ENCODE peak calls at places on chromosomes 2 and 18, in ten cellular contexts. One of them, this sample, is unnamed.

GRCh38 chr2:219871396-219871795 is 244.0 kb downstream of the SLC4A3 start:
- DNase-seq in neuronal stem cell: peak; percentile 56
- DNase-seq in Caco-2: no peak
- DNase-seq in cardiac fibroblast: no peak
- DNase-seq in fibroblast of pulmonary artery: no peak
- DNase-seq in CD8-positive, alpha-beta memory T cell: no peak
- DNase-seq in astrocyte of the spinal cord: no peak
- DNase-seq in GM12865: no peak
- DNase-seq in adrenal gland: no peak
- DNase-seq in foreskin fibroblast: no peak
- DNase-seq in this sample: no peak

GRCh38 chr18:1371724-1372123 is 467.1 kb downstream of the ADCYAP1 start:
- DNase-seq in cardiac fibroblast: no peak
- DNase-seq in CD8-positive, alpha-beta memory T cell: no peak
- DNase-seq in adrenal gland: no peak
- DNase-seq in fibroblast of pulmonary artery: no peak
- DNase-seq in foreskin fibroblast: no peak
- DNase-seq in GM12865: no peak
- DNase-seq in astrocyte of the spinal cord: no peak
- DNase-seq in neuronal stem cell: no peak
- DNase-seq in Caco-2: no peak
- DNase-seq in this sample: no peak

GRCh38 chr2:137826373-137827372 is 137.6 kb upstream of the HNMT start:
- DNase-seq in adrenal gland: no peak
- DNase-seq in fibroblast of pulmonary artery: no peak
- DNase-seq in GM12865: peak; percentile 67
- DNase-seq in foreskin fibroblast: no peak
- DNase-seq in cardiac fibroblast: no peak
- DNase-seq in CD8-positive, alpha-beta memory T cell: no peak
- DNase-seq in neuronal stem cell: no peak
- DNase-seq in Caco-2: no peak
- DNase-seq in astrocyte of the spinal cord: no peak
- DNase-seq in this sample: no peak

GRCh38 chr18:74526478-74526877 is 7.8 kb upstream of the CNDP1 start:
- DNase-seq in neuronal stem cell: no peak
- DNase-seq in GM12865: no peak
- DNase-seq in CD8-positive, alpha-beta memory T cell: no peak
- DNase-seq in astrocyte of the spinal cord: no peak
- DNase-seq in fibroblast of pulmonary artery: no peak
- DNase-seq in foreskin fibroblast: no peak
- DNase-seq in adrenal gland: no peak
- DNase-seq in Caco-2: peak; percentile 6
- DNase-seq in cardiac fibroblast: no peak
- DNase-seq in this sample: no peak

GRCh38 chr2:111117666-111118454 is 2.9 kb upstream of the BCL2L11 start:
- DNase-seq in astrocyte of the spinal cord: peak; percentile 85
- DNase-seq in CD8-positive, alpha-beta memory T cell: no peak
- DNase-seq in foreskin fibroblast: peak; percentile 71
- DNase-seq in adrenal gland: peak; percentile 28
- DNase-seq in neuronal stem cell: peak; percentile 27
- DNase-seq in Caco-2: peak; percentile 22
- DNase-seq in cardiac fibroblast: peak; percentile 81
- DNase-seq in GM12865: no peak
- DNase-seq in fibroblast of pulmonary artery: peak; percentile 62
- DNase-seq in this sample: peak; percentile 3

GRCh38 chr2:23544589-23545295 is 159.8 kb downstream of the KLHL29 start:
- DNase-seq in astrocyte of the spinal cord: no peak
- DNase-seq in neuronal stem cell: no peak
- DNase-seq in fibroblast of pulmonary artery: peak; percentile 56
- DNase-seq in GM12865: no peak
- DNase-seq in foreskin fibroblast: peak; percentile 28
- DNase-seq in Caco-2: no peak
- DNase-seq in adrenal gland: no peak
- DNase-seq in cardiac fibroblast: no peak
- DNase-seq in CD8-positive, alpha-beta memory T cell: no peak
- DNase-seq in this sample: no peak

GRCh38 chr2:120771556-120772208 is 36.0 kb downstream of the GLI2 start:
- DNase-seq in fibroblast of pulmonary artery: peak; percentile 83
- DNase-seq in neuronal stem cell: no peak
- DNase-seq in GM12865: no peak
- DNase-seq in Caco-2: no peak
- DNase-seq in cardiac fibroblast: peak; percentile 89
- DNase-seq in foreskin fibroblast: peak; percentile 95
- DNase-seq in adrenal gland: no peak
- DNase-seq in CD8-positive, alpha-beta memory T cell: no peak
- DNase-seq in astrocyte of the spinal cord: peak; percentile 95
- DNase-seq in this sample: no peak

GRCh38 chr18:76490701-76491171 is 4.3 kb downstream of the ZNF516 start:
- DNase-seq in CD8-positive, alpha-beta memory T cell: peak; percentile 54
- DNase-seq in Caco-2: peak; percentile 46
- DNase-seq in foreskin fibroblast: peak; percentile 52
- DNase-seq in fibroblast of pulmonary artery: peak; percentile 33
- DNase-seq in adrenal gland: peak; percentile 63
- DNase-seq in astrocyte of the spinal cord: no peak
- DNase-seq in cardiac fibroblast: peak; percentile 21
- DNase-seq in neuronal stem cell: no peak
- DNase-seq in GM12865: peak; percentile 58
- DNase-seq in this sample: peak; percentile 64

GRCh38 chr2:231600619-231601355 is 8.1 kb downstream of the TEX44 start:
- DNase-seq in astrocyte of the spinal cord: no peak
- DNase-seq in GM12865: no peak
- DNase-seq in Caco-2: no peak
- DNase-seq in neuronal stem cell: no peak
- DNase-seq in foreskin fibroblast: no peak
- DNase-seq in CD8-positive, alpha-beta memory T cell: no peak
- DNase-seq in fibroblast of pulmonary artery: no peak
- DNase-seq in adrenal gland: no peak
- DNase-seq in cardiac fibroblast: no peak
- DNase-seq in this sample: no peak

GRCh38 chr18:64372850-64373249 is 224.0 kb upstream of the LINC00305 start:
- DNase-seq in fibroblast of pulmonary artery: no peak
- DNase-seq in foreskin fibroblast: no peak
- DNase-seq in cardiac fibroblast: no peak
- DNase-seq in adrenal gland: no peak
- DNase-seq in Caco-2: no peak
- DNase-seq in neuronal stem cell: no peak
- DNase-seq in CD8-positive, alpha-beta memory T cell: no peak
- DNase-seq in astrocyte of the spinal cord: no peak
- DNase-seq in GM12865: no peak
- DNase-seq in this sample: no peak

DNA sequence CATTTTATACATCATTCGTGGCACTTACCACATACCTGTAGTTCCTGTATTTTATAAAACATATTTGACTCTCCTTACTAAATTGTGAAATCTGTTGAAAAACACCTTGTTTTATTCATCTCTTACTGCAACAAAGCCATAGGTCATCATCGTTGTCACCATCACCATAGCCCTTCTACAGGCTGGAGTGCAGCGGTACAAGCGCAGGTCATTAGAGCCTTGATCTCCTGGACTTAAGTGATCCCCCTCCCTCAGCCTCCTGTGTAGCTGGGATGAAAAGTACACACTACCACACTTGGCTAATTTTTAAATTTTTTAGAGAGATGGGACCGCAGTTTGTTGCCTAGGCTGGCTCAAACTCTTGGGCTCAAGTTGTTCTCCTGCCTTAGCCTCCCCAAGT is 184.2 kb downstream of the PHLPP1 start:
- DNase-seq in Caco-2: no peak
- DNase-seq in foreskin fibroblast: no peak
- DNase-seq in astrocyte of the spinal cord: no peak
- DNase-seq in cardiac fibroblast: no peak
- DNase-seq in CD8-positive, alpha-beta memory T cell: no peak
- DNase-seq in GM12865: no peak
- DNase-seq in neuronal stem cell: no peak
- DNase-seq in fibroblast of pulmonary artery: no peak
- DNase-seq in adrenal gland: no peak
- DNase-seq in this sample: no peak
- H3K4me3 ChIP-seq in Caco-2: no peak overlapping the region
- H3K4me3 ChIP-seq in foreskin fibroblast: no peak overlapping the region
- H3K4me3 ChIP-seq in astrocyte of the spinal cord: no peak overlapping the region
- H3K4me3 ChIP-seq in cardiac fibroblast: no peak overlapping the region
- H3K4me3 ChIP-seq in CD8-positive, alpha-beta memory T cell: no peak overlapping the region
- H3K4me3 ChIP-seq in GM12865: no peak overlapping the region
- H3K4me3 ChIP-seq in neuronal stem cell: no peak overlapping the region
- H3K4me3 ChIP-seq in fibroblast of pulmonary artery: no peak overlapping the region
- H3K4me3 ChIP-seq in adrenal gland: no peak overlapping the region
- H3K4me3 ChIP-seq in this sample: no peak overlapping the region

GRCh38 chr2:118274841-118275510 is 186.7 kb downstream of the INSIG2 start:
- DNase-seq in cardiac fibroblast: no peak
- DNase-seq in neuronal stem cell: no peak
- DNase-seq in adrenal gland: no peak
- DNase-seq in fibroblast of pulmonary artery: no peak
- DNase-seq in foreskin fibroblast: no peak
- DNase-seq in astrocyte of the spinal cord: peak; percentile 31
- DNase-seq in GM12865: no peak
- DNase-seq in Caco-2: no peak
- DNase-seq in CD8-positive, alpha-beta memory T cell: no peak
- DNase-seq in this sample: no peak
- H3K4me3 ChIP-seq in cardiac fibroblast: no peak overlapping the region
- H3K4me3 ChIP-seq in neuronal stem cell: no peak overlapping the region
- H3K4me3 ChIP-seq in adrenal gland: no peak overlapping the region
- H3K4me3 ChIP-seq in fibroblast of pulmonary artery: no peak overlapping the region
- H3K4me3 ChIP-seq in foreskin fibroblast: no peak overlapping the region
- H3K4me3 ChIP-seq in astrocyte of the spinal cord: no peak overlapping the region
- H3K4me3 ChIP-seq in GM12865: no peak overlapping the region
- H3K4me3 ChIP-seq in Caco-2: no peak overlapping the region
- H3K4me3 ChIP-seq in CD8-positive, alpha-beta memory T cell: no peak overlapping the region
- H3K4me3 ChIP-seq in this sample: no peak overlapping the region

GRCh38 chr2:102386004-102386403 is 30.4 kb downstream of the IL18R1 start:
- DNase-seq in GM12865: no peak
- DNase-seq in adrenal gland: no peak
- DNase-seq in neuronal stem cell: no peak
- DNase-seq in CD8-positive, alpha-beta memory T cell: no peak
- DNase-seq in cardiac fibroblast: no peak
- DNase-seq in astrocyte of the spinal cord: no peak
- DNase-seq in fibroblast of pulmonary artery: no peak
- DNase-seq in Caco-2: no peak
- DNase-seq in foreskin fibroblast: no peak
- DNase-seq in this sample: no peak

GRCh38 chr2:102391530-102391929 is 31.4 kb upstream of the IL18RAP start:
- DNase-seq in GM12865: no peak
- DNase-seq in foreskin fibroblast: no peak
- DNase-seq in Caco-2: no peak
- DNase-seq in fibroblast of pulmonary artery: no peak
- DNase-seq in CD8-positive, alpha-beta memory T cell: peak; percentile 57
- DNase-seq in neuronal stem cell: no peak
- DNase-seq in adrenal gland: no peak
- DNase-seq in cardiac fibroblast: no peak
- DNase-seq in astrocyte of the spinal cord: no peak
- DNase-seq in this sample: peak; percentile 75

GRCh38 chr2:102385522-102385921 is 29.9 kb downstream of the IL18R1 start:
- DNase-seq in adrenal gland: no peak
- DNase-seq in GM12865: no peak
- DNase-seq in neuronal stem cell: no peak
- DNase-seq in astrocyte of the spinal cord: no peak
- DNase-seq in cardiac fibroblast: no peak
- DNase-seq in CD8-positive, alpha-beta memory T cell: no peak
- DNase-seq in Caco-2: no peak
- DNase-seq in fibroblast of pulmonary artery: no peak
- DNase-seq in foreskin fibroblast: no peak
- DNase-seq in this sample: no peak

GRCh38 chr2:102386867-102387541 is 31.4 kb downstream of the IL18R1 start:
- DNase-seq in CD8-positive, alpha-beta memory T cell: no peak
- DNase-seq in neuronal stem cell: no peak
- DNase-seq in GM12865: peak; percentile 62
- DNase-seq in adrenal gland: no peak
- DNase-seq in foreskin fibroblast: no peak
- DNase-seq in fibroblast of pulmonary artery: no peak
- DNase-seq in astrocyte of the spinal cord: no peak
- DNase-seq in Caco-2: no peak
- DNase-seq in cardiac fibroblast: no peak
- DNase-seq in this sample: no peak

GRCh38 chr2:102387763-102388546 is 32.4 kb downstream of the IL18R1 start:
- DNase-seq in fibroblast of pulmonary artery: no peak
- DNase-seq in adrenal gland: no peak
- DNase-seq in Caco-2: no peak
- DNase-seq in foreskin fibroblast: no peak
- DNase-seq in astrocyte of the spinal cord: no peak
- DNase-seq in cardiac fibroblast: no peak
- DNase-seq in GM12865: peak; percentile 75
- DNase-seq in CD8-positive, alpha-beta memory T cell: no peak
- DNase-seq in neuronal stem cell: no peak
- DNase-seq in this sample: no peak
- H3K4me3 ChIP-seq in fibroblast of pulmonary artery: no peak overlapping the region
- H3K4me3 ChIP-seq in adrenal gland: no peak overlapping the region
- H3K4me3 ChIP-seq in Caco-2: no peak overlapping the region
- H3K4me3 ChIP-seq in foreskin fibroblast: no peak overlapping the region
- H3K4me3 ChIP-seq in astrocyte of the spinal cord: no peak overlapping the region
- H3K4me3 ChIP-seq in cardiac fibroblast: no peak overlapping the region
- H3K4me3 ChIP-seq in GM12865: no peak overlapping the region
- H3K4me3 ChIP-seq in CD8-positive, alpha-beta memory T cell: no peak overlapping the region
- H3K4me3 ChIP-seq in neuronal stem cell: no peak overlapping the region
- H3K4me3 ChIP-seq in this sample: no peak overlapping the region

GRCh38 chr2:96305091-96305978 is at the start of gene SNRNP200:
- DNase-seq in CD8-positive, alpha-beta memory T cell: peak; percentile 92
- DNase-seq in foreskin fibroblast: peak; percentile 93
- DNase-seq in adrenal gland: peak; percentile 85
- DNase-seq in Caco-2: peak; percentile 91
- DNase-seq in fibroblast of pulmonary artery: peak; percentile 80
- DNase-seq in astrocyte of the spinal cord: peak; percentile 82
- DNase-seq in neuronal stem cell: peak; percentile 80
- DNase-seq in GM12865: peak; percentile 93
- DNase-seq in cardiac fibroblast: peak; percentile 85
- DNase-seq in this sample: peak; percentile 95

GRCh38 chr2:96305979-96306308 is 598 bp upstream of the SNRNP200 start:
- DNase-seq in Caco-2: peak; percentile 6
- DNase-seq in astrocyte of the spinal cord: no peak
- DNase-seq in cardiac fibroblast: peak; percentile 13
- DNase-seq in CD8-positive, alpha-beta memory T cell: no peak
- DNase-seq in foreskin fibroblast: peak; percentile 24
- DNase-seq in adrenal gland: no peak
- DNase-seq in GM12865: peak; percentile 23
- DNase-seq in neuronal stem cell: no peak
- DNase-seq in fibroblast of pulmonary artery: no peak
- DNase-seq in this sample: no peak

GRCh38 chr2:96304606-96305005 is 740 bp downstream of the SNRNP200 start:
- DNase-seq in foreskin fibroblast: no peak
- DNase-seq in GM12865: no peak
- DNase-seq in neuronal stem cell: no peak
- DNase-seq in cardiac fibroblast: no peak
- DNase-seq in Caco-2: no peak
- DNase-seq in fibroblast of pulmonary artery: no peak
- DNase-seq in CD8-positive, alpha-beta memory T cell: no peak
- DNase-seq in astrocyte of the spinal cord: no peak
- DNase-seq in adrenal gland: no peak
- DNase-seq in this sample: no peak

GRCh38 chr2:96308248-96308647 is 2.9 kb upstream of the SNRNP200 start:
- DNase-seq in foreskin fibroblast: no peak
- DNase-seq in adrenal gland: no peak
- DNase-seq in fibroblast of pulmonary artery: no peak
- DNase-seq in Caco-2: no peak
- DNase-seq in CD8-positive, alpha-beta memory T cell: no peak
- DNase-seq in astrocyte of the spinal cord: no peak
- DNase-seq in cardiac fibroblast: no peak
- DNase-seq in GM12865: no peak
- DNase-seq in neuronal stem cell: no peak
- DNase-seq in this sample: no peak

DNA sequence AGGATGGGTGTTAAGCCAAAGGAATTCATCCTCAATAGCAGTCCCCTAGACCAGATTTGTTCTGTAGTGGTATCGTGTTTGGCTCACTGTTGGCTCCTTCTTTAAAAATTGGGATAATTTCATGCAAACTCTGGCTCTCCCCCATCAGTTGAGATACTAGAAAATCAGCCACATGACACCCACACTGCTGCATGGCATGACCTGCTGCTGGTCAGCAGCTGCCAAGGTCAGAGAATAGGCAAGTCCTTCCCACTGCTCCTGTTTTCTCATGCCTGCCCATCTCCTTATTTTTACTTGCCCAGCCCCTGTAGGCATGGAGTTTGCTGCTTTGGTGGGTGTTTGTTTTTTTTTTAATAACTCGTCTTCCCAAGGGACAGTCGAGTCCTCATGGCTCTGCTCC is 1.0 kb upstream of the SNRNP200 start:
- DNase-seq in CD8-positive, alpha-beta memory T cell: no peak
- DNase-seq in adrenal gland: no peak
- DNase-seq in GM12865: no peak
- DNase-seq in Caco-2: no peak
- DNase-seq in astrocyte of the spinal cord: no peak
- DNase-seq in neuronal stem cell: no peak
- DNase-seq in fibroblast of pulmonary artery: no peak
- DNase-seq in foreskin fibroblast: peak; percentile 38
- DNase-seq in cardiac fibroblast: no peak
- DNase-seq in this sample: no peak
- H3K4me3 ChIP-seq in CD8-positive, alpha-beta memory T cell: peak overlapping the region; percentile 99
- H3K4me3 ChIP-seq in adrenal gland: no peak overlapping the region
- H3K4me3 ChIP-seq in GM12865: peak overlapping the region; percentile 88
- H3K4me3 ChIP-seq in Caco-2: peak overlapping the region; percentile 51
- H3K4me3 ChIP-seq in astrocyte of the spinal cord: peak overlapping the region; percentile 96
- H3K4me3 ChIP-seq in neuronal stem cell: peak overlapping the region; percentile 77
- H3K4me3 ChIP-seq in fibroblast of pulmonary artery: peak overlapping the region; percentile 100
- H3K4me3 ChIP-seq in foreskin fibroblast: peak overlapping the region; percentile 99
- H3K4me3 ChIP-seq in cardiac fibroblast: no peak overlapping the region
- H3K4me3 ChIP-seq in this sample: peak overlapping the region; percentile 99

This sample was measured in CD4-positive, alpha-beta memory T cell.